ENCODE peak calls at places on chromosomes 11 and 22, in five cellular contexts. N is K562, Y is lower lobe of right lung, E is sigmoid colon, T is Peyer's patch. F is an unnamed sample.

GRCh38 chr11:63916837-63917684 is at the start of gene RCOR2:
- DNase-seq in T (peak), Y (peak), E (peak), N (peak), F (peak)

GRCh38 chr22:45246060-45246985 is 5.6 kb upstream of the KIAA0930 start:
- DNase-seq in N (no peak), E (peak), Y (no peak), T (no peak), F (peak)

GRCh38 chr11:62419560-62420342 is 918 bp downstream of the SCGB1A1 start:
- DNase-seq in T (no peak), N (no peak), Y (no peak), E (no peak), F (no peak)

GRCh38 chr22:47036352-47036751 is 273.9 kb downstream of the TBC1D22A start:
- DNase-seq in E (peak), T (no peak), Y (peak), N (no peak), F (no peak)

GRCh38 chr11:62493801-62494200 is 52.8 kb downstream of the AHNAK start:
- DNase-seq in T (no peak), E (no peak), N (no peak), Y (no peak), F (no peak)

GRCh38 chr22:43225609-43226008 is 38.7 kb upstream of the TTLL12 start:
- DNase-seq in N (no peak), Y (no peak), E (no peak), T (no peak), F (no peak)

GRCh38 chr11:116851631-116852030 is 14.2 kb upstream of the APOA1 start:
- DNase-seq in E (no peak), N (no peak), T (peak), Y (peak), F (no peak)

GRCh38 chr22:35383679-35384071 is 2.8 kb downstream of the HMOX1 start:
- DNase-seq in Y (no peak), T (no peak), N (no peak), E (no peak), F (no peak)

GRCh38 chr11:75931124-75931523 is 116.1 kb downstream of the UVRAG start:
- DNase-seq in E (no peak), N (no peak), T (no peak), Y (no peak), F (no peak)

GRCh38 chr11:64164392-64165312 is 1.3 kb downstream of the MACROD1 start:
- DNase-seq in T (no peak), N (peak), Y (no peak), E (no peak), F (peak)

GRCh38 chr11:62721994-62722393 is 5.3 kb downstream of the HNRNPUL2 start:
- DNase-seq in E (peak), Y (no peak), N (peak), T (no peak), F (no peak)

GRCh38 chr22:24148586-24148985 is 32.7 kb upstream of the SUSD2 start:
- DNase-seq in Y (no peak), N (no peak), T (no peak), E (no peak), F (no peak)

GRCh38 chr11:27420722-27421572 is 51.6 kb downstream of the LGR4 start:
- DNase-seq in T (no peak), N (peak), E (no peak), Y (no peak), F (no peak)

GRCh38 chr11:19921976-19922688 is 209.5 kb downstream of the NAV2 start:
- DNase-seq in T (no peak), N (no peak), E (no peak), Y (no peak), F (no peak)

GRCh38 chr22:17429516-17429915 is 60.3 kb downstream of the CECR2 start:
- DNase-seq in N (no peak), T (no peak), Y (no peak), E (no peak), F (no peak)

GRCh38 chr11:61923166-61924015 is 6.0 kb upstream of the RAB3IL1 start:
- DNase-seq in T (no peak), N (peak), Y (no peak), E (peak), F (peak)

GRCh38 chr22:47333625-47334024 is 571.2 kb downstream of the TBC1D22A start:
- DNase-seq in N (no peak), Y (no peak), T (no peak), E (no peak), F (no peak)

GRCh38 chr22:38419121-38419863 is 35.7 kb downstream of the KCNJ4 start:
- DNase-seq in N (no peak), T (no peak), E (no peak), Y (no peak), F (no peak)

GRCh38 chr11:128525411-128526243 is 61.7 kb downstream of the ETS1 start:
- DNase-seq in N (no peak), T (no peak), E (no peak), Y (no peak), F (no peak)

GRCh38 chr11:91731051-91731450 is 493.6 kb upstream of the FAT3 start:
- DNase-seq in Y (no peak), E (no peak), N (no peak), T (no peak), F (no peak)
- H3K4me3 ChIP-seq in Y (no peak), E (no peak), N (no peak), T (no peak), F (no peak)

GRCh38 chr11:123135863-123136446 is 59.1 kb downstream of the CLMP start:
- DNase-seq in Y (no peak), N (no peak), T (no peak), E (no peak), F (no peak)
- H3K4me3 ChIP-seq in Y (no peak), N (no peak), T (no peak), E (no peak), F (no peak)

GRCh38 chr11:65639623-65640482 is 2.0 kb downstream of the SIPA1 start:
- DNase-seq in E (no peak), Y (peak), N (no peak), T (peak), F (no peak)

GRCh38 chr11:65643971-65644370 is 6.1 kb downstream of the SIPA1 start:
- DNase-seq in E (no peak), N (peak), T (no peak), Y (no peak), F (no peak)

GRCh38 chr11:65641233-65642013 is 3.5 kb downstream of the SIPA1 start:
- DNase-seq in T (no peak), Y (no peak), N (no peak), E (no peak), F (no peak)

GRCh38 chr11:65640483-65641207 is 2.7 kb downstream of the SIPA1 start:
- DNase-seq in T (peak), E (no peak), N (no peak), Y (peak), F (peak)

DNA sequence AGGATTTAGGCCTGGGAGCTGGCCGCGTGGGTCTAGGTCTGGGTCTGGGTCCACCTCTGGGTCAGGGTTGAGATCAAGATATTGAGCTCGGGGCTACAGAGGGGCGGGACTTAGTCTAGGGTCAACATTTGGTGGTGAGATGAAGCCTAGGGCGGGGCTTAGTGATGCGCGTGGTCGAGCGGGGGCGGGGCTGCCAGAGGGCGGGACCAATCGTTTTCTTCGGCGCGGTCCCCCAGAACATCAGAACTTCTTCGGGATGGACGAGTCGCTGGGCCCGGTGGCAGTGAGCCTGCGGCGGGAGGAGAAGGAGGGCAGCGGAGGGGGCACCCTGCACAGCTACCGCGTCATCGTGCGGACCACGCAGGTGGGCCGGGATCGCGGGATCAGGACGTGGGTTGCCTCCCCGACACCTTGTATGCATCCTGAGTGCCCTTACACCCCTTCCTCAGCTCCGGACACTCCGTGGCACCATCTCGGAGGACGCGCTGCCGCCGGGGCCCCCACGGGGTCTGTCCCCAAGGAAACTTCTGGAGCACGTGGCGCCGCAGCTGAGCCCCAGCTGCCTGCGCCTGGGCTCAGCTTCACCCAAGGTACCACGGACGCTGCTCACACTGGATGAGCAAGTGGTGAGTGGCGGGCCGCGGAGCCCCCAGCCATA is 4.2 kb downstream of the SIPA1 start:
- DNase-seq in T (peak), E (no peak), N (peak), Y (peak), F (no peak)
- H3K4me3 ChIP-seq in T (no peak), E (peak), N (no peak), Y (peak), F (peak)

DNA sequence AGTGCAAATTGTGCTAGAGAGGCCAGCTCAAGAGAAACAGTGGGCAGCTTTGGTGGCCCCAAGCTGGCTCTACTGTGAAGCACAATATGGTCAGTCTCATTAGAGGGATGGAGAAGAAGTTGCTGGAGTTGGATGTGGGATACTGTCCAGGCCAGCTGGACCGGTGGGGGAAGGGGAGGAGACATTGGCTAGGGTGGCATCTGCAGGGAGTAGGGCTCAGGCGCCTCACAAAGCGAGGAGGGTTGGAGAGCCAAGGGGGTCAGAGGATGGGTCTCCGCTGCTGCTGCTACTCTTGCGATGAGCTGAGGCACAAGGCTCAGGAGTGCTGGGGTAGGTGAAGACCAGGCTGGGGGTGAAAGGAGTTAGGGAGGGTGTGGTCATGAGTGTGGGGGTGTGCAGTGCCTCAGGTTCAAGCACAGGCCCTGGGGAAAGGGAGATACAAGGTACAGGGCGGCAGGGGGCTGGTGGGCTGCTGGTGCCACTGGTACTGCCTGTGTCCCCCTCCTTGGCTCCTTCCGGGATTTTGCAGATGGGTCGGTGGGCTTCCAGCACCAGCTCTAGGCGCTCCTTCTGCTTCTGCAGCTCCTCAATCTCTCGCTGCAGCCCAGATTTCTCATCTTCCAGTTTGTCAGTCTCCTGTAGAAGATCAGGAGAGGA is 2.3 kb downstream of the CCDC85B start:
- DNase-seq in Y (peak), T (no peak), E (no peak), N (no peak), F (no peak)
- H3K4me3 ChIP-seq in Y (peak), T (no peak), E (peak), N (peak), F (no peak)

GRCh38 chr11:12829536-12830314 is 155.5 kb downstream of the TEAD1 start:
- DNase-seq in E (no peak), N (no peak), T (no peak), Y (no peak), F (no peak)

GRCh38 chr11:12829131-12829530 is 154.9 kb downstream of the TEAD1 start:
- DNase-seq in E (no peak), Y (no peak), T (no peak), N (no peak), F (no peak)

GRCh38 chr11:12826441-12826840 is 152.2 kb downstream of the TEAD1 start:
- DNase-seq in E (no peak), N (no peak), Y (no peak), T (no peak), F (no peak)

GRCh38 chr11:12827929-12828812 is 153.9 kb downstream of the TEAD1 start:
- DNase-seq in E (no peak), T (no peak), N (peak), Y (no peak), F (peak)

DNA sequence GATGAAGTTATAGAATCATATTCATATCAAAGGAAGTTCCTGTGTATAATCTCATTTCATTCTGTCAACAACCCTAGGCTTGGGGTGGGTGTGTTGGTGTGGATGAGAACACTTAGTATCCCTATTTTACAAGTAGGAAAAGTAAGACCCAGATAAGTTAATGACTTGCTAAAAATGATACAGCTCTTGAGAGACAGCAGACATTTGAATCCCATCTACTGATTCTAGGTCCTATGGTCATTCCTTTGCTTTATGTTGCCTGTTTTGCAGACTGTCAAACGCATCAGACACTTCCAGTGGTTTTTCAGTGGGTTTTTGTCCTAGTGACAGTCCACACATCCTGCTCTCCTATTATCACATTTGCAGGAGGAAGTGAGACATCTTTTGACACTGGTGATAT is 153.1 kb downstream of the TEAD1 start:
- DNase-seq in E (no peak), T (no peak), Y (no peak), N (no peak), F (no peak)
- H3K4me3 ChIP-seq in E (no peak), T (no peak), Y (peak), N (no peak), F (peak)

DNA sequence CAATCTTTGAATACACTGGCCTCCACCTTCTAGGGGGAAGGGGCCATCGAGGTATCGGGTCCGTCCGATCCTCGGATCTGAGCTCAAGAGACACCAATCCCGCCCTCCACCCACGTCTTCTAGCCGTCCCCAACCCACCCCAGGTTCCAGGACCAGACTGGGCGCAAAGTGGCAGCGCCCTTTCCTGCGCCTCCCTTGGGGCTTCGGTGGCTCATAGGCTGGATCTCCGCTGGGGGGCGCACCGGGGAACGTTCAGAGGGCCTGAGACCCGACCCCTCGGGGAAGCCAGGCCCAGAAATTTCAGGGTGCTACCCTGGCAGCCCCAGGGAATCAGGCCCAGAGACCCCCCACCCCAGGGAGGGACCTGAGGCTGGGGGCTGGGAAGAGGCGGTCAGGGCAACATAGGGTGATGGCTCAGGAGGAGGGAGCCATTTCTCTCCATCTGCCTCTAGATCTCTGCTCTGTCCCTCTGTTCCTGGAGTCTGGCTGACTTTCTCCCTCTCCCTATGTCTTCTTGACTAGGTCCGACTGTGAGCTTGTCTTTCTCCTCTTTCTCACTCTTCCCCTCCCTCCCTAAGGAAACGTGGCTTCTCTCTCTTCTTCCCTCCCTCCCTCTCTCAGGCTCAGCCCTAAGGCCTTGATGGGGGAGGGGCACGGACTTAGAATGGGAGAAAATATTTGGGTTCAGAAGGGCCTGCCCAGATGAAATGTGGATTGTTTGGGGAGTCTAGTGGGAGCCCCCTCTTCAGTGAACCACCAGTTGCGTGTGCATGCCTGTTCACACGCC is 1.1 kb downstream of the CREB3L1 start:
- DNase-seq in E (peak), T (no peak), Y (peak), N (peak), F (peak)
- H3K4me3 ChIP-seq in E (peak), T (peak), Y (peak), N (peak), F (peak)

GRCh38 chr22:19958083-19959042 is 16.7 kb upstream of the TXNRD2 start:
- DNase-seq in E (peak), N (no peak), T (no peak), Y (peak), F (no peak)

GRCh38 chr22:19960491-19961200 is 19.0 kb upstream of the TXNRD2 start:
- DNase-seq in N (no peak), T (no peak), Y (peak), E (peak), F (no peak)

GRCh38 chr22:19957445-19957844 is 15.8 kb upstream of the TXNRD2 start:
- DNase-seq in Y (peak), E (peak), N (no peak), T (no peak), F (no peak)

GRCh38 chr22:19959587-19960490 is 18.2 kb upstream of the TXNRD2 start:
- DNase-seq in T (no peak), Y (peak), N (no peak), E (peak), F (no peak)

GRCh38 chr22:19959043-19959586 is 17.5 kb upstream of the TXNRD2 start:
- DNase-seq in N (peak), E (peak), T (peak), Y (peak), F (peak)
- H3K4me3 ChIP-seq in N (peak), E (peak), T (peak), Y (peak), F (peak)

F was measured in stomach.